ENCODE peak calls at places on chromosomes 13 and 19, in eight cellular contexts. Q is heart left ventricle, G is prostate gland, D is GM12891, O is uterus, J is right lobe of liver, C is IMR-90, F is esophagus squamous epithelium. K is an unnamed sample.

GRCh38 chr13:36151591-36151990 is 20.4 kb upstream of the DCLK1 start:
- DNase-seq in C (no peak), G (no peak), F (no peak), O (no peak), Q (no peak), D (no peak), J (no peak), K (no peak)

GRCh38 chr13:80033286-80033685 is 307.6 kb downstream of the SPRY2 start:
- DNase-seq in G (no peak), F (no peak), J (no peak), D (no peak), C (no peak), Q (no peak), O (no peak), K (no peak)

GRCh38 chr13:113759525-113760137 is 605 bp downstream of the TMEM255B start:
- DNase-seq in G (no peak), O (peak), F (no peak), C (peak), Q (peak), J (peak), D (no peak), K (no peak)

GRCh38 chr19:23070353-23070781 is 46.5 kb upstream of the ZNF730 start:
- DNase-seq in O (peak), J (no peak), Q (peak), G (no peak), D (peak), C (peak), F (no peak), K (peak)

GRCh38 chr19:53553159-53553558 is 15.2 kb downstream of the ZNF331 start:
- DNase-seq in J (no peak), O (no peak), D (no peak), G (no peak), F (no peak), Q (no peak), C (peak), K (no peak)

GRCh38 chr13:113040597-113041292 is 64.8 kb upstream of the F7 start:
- DNase-seq in O (no peak), F (no peak), G (no peak), C (no peak), J (no peak), Q (no peak), D (no peak), K (no peak)

GRCh38 chr19:5837768-5838364 is 1.6 kb downstream of the FUT6 start:
- DNase-seq in O (no peak), F (no peak), G (no peak), J (no peak), D (no peak), Q (no peak), C (no peak), K (no peak)

GRCh38 chr13:31122544-31123260 is 39.0 kb downstream of the HSPH1 start:
- DNase-seq in C (no peak), D (no peak), J (no peak), G (no peak), O (no peak), F (no peak), Q (no peak), K (no peak)

GRCh38 chr19:47284324-47284899 is 9.7 kb downstream of the INAFM1 start:
- DNase-seq in G (peak), O (no peak), D (no peak), Q (no peak), J (no peak), C (peak), F (no peak), K (peak)

GRCh38 chr19:38025908-38026307 is 118.9 kb downstream of the SIPA1L3 start:
- DNase-seq in Q (no peak), D (no peak), O (no peak), C (no peak), F (no peak), J (no peak), G (no peak), K (no peak)

GRCh38 chr19:29588095-29588494 is 18.0 kb upstream of the POP4 start:
- DNase-seq in C (no peak), F (no peak), Q (no peak), D (no peak), O (no peak), J (no peak), G (no peak), K (no peak)

GRCh38 chr13:43273362-43273761 is 250.0 kb downstream of the DNAJC15 start:
- DNase-seq in C (peak), F (no peak), G (no peak), O (no peak), J (no peak), Q (no peak), D (no peak), K (no peak)

GRCh38 chr19:28130066-28130511 is 1082.9 kb downstream of the UQCRFS1 start:
- DNase-seq in C (no peak), D (no peak), G (no peak), Q (no peak), J (no peak), F (no peak), O (no peak), K (no peak)

GRCh38 chr19:43782311-43782660 is 1.5 kb upstream of the KCNN4 start:
- DNase-seq in F (no peak), Q (no peak), J (no peak), D (no peak), C (no peak), O (no peak), G (no peak), K (no peak)

GRCh38 chr19:44282846-44283245 is 22.0 kb downstream of the ZNF235 start:
- DNase-seq in F (no peak), J (no peak), G (no peak), C (peak), Q (no peak), D (no peak), O (no peak), K (no peak)

GRCh38 chr13:91630916-91631315 is 232.5 kb downstream of the GPC5 start:
- DNase-seq in G (no peak), D (no peak), F (no peak), C (no peak), Q (no peak), J (no peak), O (no peak), K (no peak)

GRCh38 chr13:60162096-60162495 is 1.6 kb downstream of the DIAPH3 start:
- DNase-seq in D (no peak), O (no peak), C (peak), G (no peak), J (no peak), Q (no peak), F (no peak), K (peak)

GRCh38 chr13:83618966-83619365 is 263.3 kb downstream of the SLITRK1 start:
- DNase-seq in F (no peak), O (no peak), Q (no peak), D (no peak), J (no peak), G (no peak), C (no peak), K (no peak)

GRCh38 chr13:94020833-94021232 is 458.6 kb downstream of the DCT start:
- DNase-seq in Q (no peak), C (peak), D (no peak), F (no peak), J (no peak), O (no peak), G (no peak), K (no peak)

GRCh38 chr13:97408938-97409337 is 25.0 kb upstream of the RAP2A start:
- DNase-seq in C (no peak), D (no peak), G (no peak), Q (no peak), J (no peak), F (no peak), O (no peak), K (no peak)

GRCh38 chr19:7900931-7901330 is 2.7 kb upstream of the MAP2K7 start:
- DNase-seq in J (no peak), C (no peak), D (no peak), G (no peak), O (no peak), F (no peak), Q (no peak), K (no peak)

GRCh38 chr19:35085947-35086346 is 29.7 kb upstream of the FXYD3 start:
- DNase-seq in D (no peak), Q (no peak), G (no peak), F (no peak), C (no peak), O (no peak), J (no peak), K (no peak)

GRCh38 chr13:98492335-98493034 is 84.4 kb downstream of the STK24 start:
- DNase-seq in O (no peak), G (no peak), C (peak), D (no peak), J (no peak), Q (no peak), F (no peak), K (peak)

GRCh38 chr19:39416626-39417120 is 4.2 kb downstream of the PLEKHG2 start:
- DNase-seq in F (no peak), J (no peak), C (no peak), G (no peak), Q (no peak), D (no peak), O (peak), K (no peak)

GRCh38 chr19:33150852-33151518 is 19.1 kb downstream of the WDR88 start:
- DNase-seq in F (no peak), C (no peak), O (no peak), D (no peak), J (no peak), Q (no peak), G (no peak), K (no peak)

GRCh38 chr19:52725528-52725961 is 9.3 kb downstream of the ZNF611 start:
- DNase-seq in F (no peak), J (no peak), Q (no peak), C (no peak), O (no peak), G (no peak), D (no peak), K (no peak)

GRCh38 chr13:51729853-51730553 is 74.0 kb downstream of the DHRS12 start:
- DNase-seq in D (no peak), G (no peak), O (peak), C (peak), J (no peak), F (no peak), Q (no peak), K (no peak)

GRCh38 chr19:15216363-15216762 is 15.6 kb upstream of the NOTCH3 start:
- DNase-seq in J (no peak), D (no peak), O (no peak), Q (no peak), G (no peak), F (no peak), C (no peak), K (no peak)

GRCh38 chr19:3699071-3699740 is 1.1 kb downstream of the PIP5K1C start:
- DNase-seq in F (no peak), J (no peak), O (peak), C (peak), D (peak), G (no peak), Q (peak), K (no peak)

GRCh38 chr13:36432106-36432544 is at the start of gene CCNA1:
- DNase-seq in F (no peak), G (no peak), J (no peak), Q (peak), C (no peak), O (peak), D (no peak), K (peak)

GRCh38 chr13:24107955-24108614 is 52.4 kb upstream of the SPATA13 start:
- DNase-seq in O (no peak), D (no peak), G (no peak), C (peak), Q (no peak), J (no peak), F (no peak), K (no peak)

GRCh38 chr19:18596752-18597157 is 8.2 kb downstream of the REX1BD start:
- DNase-seq in J (peak), C (no peak), G (no peak), O (peak), D (no peak), F (no peak), Q (no peak), K (peak)

GRCh38 chr13:39855236-39855635 is 199.8 kb downstream of the COG6 start:
- DNase-seq in G (no peak), D (no peak), F (no peak), O (no peak), Q (no peak), C (no peak), J (no peak), K (no peak)

GRCh38 chr13:51330741-51331140 is 8.8 kb upstream of the SERPINE3 start:
- DNase-seq in F (no peak), Q (no peak), D (no peak), G (no peak), C (no peak), O (no peak), J (no peak), K (no peak)

GRCh38 chr19:53463263-53463662 is 4.3 kb upstream of the ZNF813 start:
- DNase-seq in G (no peak), J (peak), F (no peak), D (no peak), Q (peak), O (peak), C (peak), K (no peak)

GRCh38 chr19:680287-681028 is 4.3 kb downstream of the FSTL3 start:
- DNase-seq in G (peak), D (peak), Q (peak), O (peak), C (peak), F (peak), J (peak), K (peak)
- TF ChIP-seq POLR2A in G (peak), D (no peak), Q (peak), O (peak), C (peak), F (peak), J (peak), K (peak)

DNA sequence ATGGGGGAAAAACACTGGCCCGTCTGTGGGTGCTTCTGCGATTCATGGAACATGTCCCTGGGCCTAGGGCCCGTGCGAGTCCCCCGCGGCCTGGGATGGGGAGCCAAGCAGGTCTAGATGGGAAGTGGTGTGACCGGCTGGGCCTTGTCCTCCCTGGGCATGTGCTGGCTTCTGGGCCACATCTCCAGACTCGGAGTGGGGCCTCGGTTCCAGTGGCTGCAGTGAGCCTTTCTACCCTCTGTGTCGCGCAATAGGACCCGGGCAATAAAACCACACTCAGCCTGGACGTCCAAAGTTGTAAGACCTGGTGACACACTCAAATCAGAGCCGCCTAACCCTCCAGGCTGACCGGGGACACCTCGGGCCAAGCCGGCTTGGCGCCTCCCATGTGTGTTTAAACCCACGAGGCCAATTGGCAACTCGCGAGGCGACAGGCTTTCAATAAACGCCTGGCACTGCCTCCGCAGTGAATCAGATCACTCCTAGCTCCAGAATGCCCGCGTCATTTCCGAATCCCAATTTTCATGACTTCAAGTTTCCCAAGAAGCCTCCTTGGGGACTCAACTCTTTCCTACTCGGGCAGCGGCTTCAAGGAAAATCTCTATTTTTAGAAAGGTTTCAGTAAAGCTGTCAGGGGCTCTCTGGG is 57.3 kb downstream of the KLF2 start:
- DNase-seq in Q (peak), F (no peak), O (peak), D (no peak), J (peak), G (no peak), C (no peak), K (no peak)
- TF ChIP-seq POLR2A in Q (peak), F (no peak), O (peak), D (no peak), J (no peak), G (no peak), C (no peak), K (no peak)

GRCh38 chr19:12580180-12580694 is 29.0 kb upstream of the ZNF564 start:
- DNase-seq in G (no peak), F (no peak), D (no peak), C (peak), Q (no peak), J (no peak), O (no peak), K (no peak)
- TF ChIP-seq POLR2A in G (no peak), F (no peak), D (no peak), C (no peak), Q (no peak), J (no peak), O (no peak), K (no peak)

GRCh38 chr19:42396248-42396541 is 6.1 kb upstream of the CNFN start:
- DNase-seq in F (no peak), J (no peak), D (no peak), G (no peak), Q (no peak), O (no peak), C (no peak), K (no peak)

GRCh38 chr19:42394751-42395150 is 4.7 kb upstream of the CNFN start:
- DNase-seq in O (no peak), J (no peak), Q (no peak), C (peak), G (no peak), F (no peak), D (no peak), K (no peak)

GRCh38 chr19:42397315-42398166 is 7.4 kb upstream of the CNFN start:
- DNase-seq in G (no peak), O (no peak), F (no peak), Q (no peak), D (no peak), J (no peak), C (no peak), K (no peak)

GRCh38 chr19:42400404-42400803 is 10.3 kb upstream of the CNFN start:
- DNase-seq in O (no peak), Q (no peak), G (no peak), C (no peak), J (no peak), F (no peak), D (no peak), K (no peak)

GRCh38 chr19:42396542-42397314 is 6.6 kb upstream of the CNFN start:
- DNase-seq in F (peak), C (peak), D (peak), G (peak), O (peak), J (peak), Q (peak), K (peak)
- TF ChIP-seq POLR2A in F (peak), C (peak), D (peak), G (peak), O (peak), J (peak), Q (peak), K (peak)

DNA sequence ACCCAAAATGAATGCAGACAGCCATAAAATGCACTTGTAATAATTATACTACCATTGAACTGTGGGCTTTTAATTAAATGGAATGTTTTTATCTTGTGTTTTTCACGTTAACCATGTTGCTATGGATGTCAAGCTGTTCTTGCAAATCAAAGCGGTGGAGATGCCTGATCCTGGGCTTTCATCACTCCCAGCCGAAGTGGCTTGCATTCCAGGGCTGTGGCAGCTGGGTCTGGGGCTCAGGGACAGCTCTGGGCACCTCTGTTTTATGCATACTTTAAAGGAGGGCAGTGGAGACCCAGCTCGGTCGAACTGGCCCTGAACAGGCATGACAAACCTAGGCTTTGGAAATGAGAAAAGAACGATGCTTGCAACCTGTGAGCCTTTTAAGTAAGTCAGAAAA is 179.5 kb upstream of the TMTC4 start:
- DNase-seq in J (no peak), G (no peak), O (no peak), D (no peak), Q (no peak), F (no peak), C (no peak), K (no peak)
- TF ChIP-seq POLR2A in J (no peak), G (no peak), O (no peak), D (no peak), Q (no peak), F (no peak), C (no peak), K (no peak)